ENCODE peak calls at places on chromosomes 3 and 15, in seven cellular contexts. One of them, this sample, is unnamed.

GRCh38 chr15:87877114-87877810 is 379.3 kb downstream of the NTRK3 start:
- DNase-seq in activated T-helper 1 cell treated with Interleukin-2 at 50 U/mL for 16 hours: no peak
- DNase-seq in pancreas: no peak
- DNase-seq in activated B cell treated with CpG ODN at 0.5 μM for 24 hours: no peak
- DNase-seq in cardiac muscle cell: peak
- DNase-seq in endothelial cell of umbilical vein: no peak
- DNase-seq in activated CD4-positive, alpha-beta T cell treated with anti-CD3 and anti-CD28 coated beads for 24 hours: no peak
- DNase-seq in this sample: no peak

GRCh38 chr3:123899300-123899865 is 15.3 kb upstream of the MYLK start:
- DNase-seq in activated T-helper 1 cell treated with Interleukin-2 at 50 U/mL for 16 hours: no peak
- DNase-seq in pancreas: no peak
- DNase-seq in activated B cell treated with CpG ODN at 0.5 μM for 24 hours: no peak
- DNase-seq in cardiac muscle cell: no peak
- DNase-seq in endothelial cell of umbilical vein: no peak
- DNase-seq in activated CD4-positive, alpha-beta T cell treated with anti-CD3 and anti-CD28 coated beads for 24 hours: no peak
- DNase-seq in this sample: no peak

GRCh38 chr3:176663819-176664218 is 533.5 kb downstream of the TBL1XR1 start:
- DNase-seq in activated T-helper 1 cell treated with Interleukin-2 at 50 U/mL for 16 hours: no peak
- DNase-seq in pancreas: no peak
- DNase-seq in activated B cell treated with CpG ODN at 0.5 μM for 24 hours: no peak
- DNase-seq in cardiac muscle cell: peak
- DNase-seq in endothelial cell of umbilical vein: peak
- DNase-seq in activated CD4-positive, alpha-beta T cell treated with anti-CD3 and anti-CD28 coated beads for 24 hours: no peak
- DNase-seq in this sample: no peak

GRCh38 chr3:9692416-9692815 is 11.2 kb upstream of the CPNE9 start:
- DNase-seq in activated T-helper 1 cell treated with Interleukin-2 at 50 U/mL for 16 hours: no peak
- DNase-seq in pancreas: no peak
- DNase-seq in activated B cell treated with CpG ODN at 0.5 μM for 24 hours: no peak
- DNase-seq in cardiac muscle cell: no peak
- DNase-seq in endothelial cell of umbilical vein: no peak
- DNase-seq in activated CD4-positive, alpha-beta T cell treated with anti-CD3 and anti-CD28 coated beads for 24 hours: no peak
- DNase-seq in this sample: no peak

GRCh38 chr15:39860200-39860599 is 59.9 kb downstream of the GPR176 start:
- DNase-seq in activated T-helper 1 cell treated with Interleukin-2 at 50 U/mL for 16 hours: no peak
- DNase-seq in pancreas: no peak
- DNase-seq in activated B cell treated with CpG ODN at 0.5 μM for 24 hours: no peak
- DNase-seq in cardiac muscle cell: no peak
- DNase-seq in endothelial cell of umbilical vein: no peak
- DNase-seq in activated CD4-positive, alpha-beta T cell treated with anti-CD3 and anti-CD28 coated beads for 24 hours: no peak
- DNase-seq in this sample: no peak

GRCh38 chr3:184040010-184040409 is 8.5 kb downstream of the HTR3D start:
- DNase-seq in activated T-helper 1 cell treated with Interleukin-2 at 50 U/mL for 16 hours: no peak
- DNase-seq in pancreas: no peak
- DNase-seq in activated B cell treated with CpG ODN at 0.5 μM for 24 hours: no peak
- DNase-seq in cardiac muscle cell: peak
- DNase-seq in endothelial cell of umbilical vein: peak
- DNase-seq in activated CD4-positive, alpha-beta T cell treated with anti-CD3 and anti-CD28 coated beads for 24 hours: no peak
- DNase-seq in this sample: no peak

GRCh38 chr15:93076875-93077274 is 12.1 kb downstream of the RGMA start:
- DNase-seq in activated T-helper 1 cell treated with Interleukin-2 at 50 U/mL for 16 hours: no peak
- DNase-seq in pancreas: no peak
- DNase-seq in activated B cell treated with CpG ODN at 0.5 μM for 24 hours: no peak
- DNase-seq in cardiac muscle cell: no peak
- DNase-seq in endothelial cell of umbilical vein: no peak
- DNase-seq in activated CD4-positive, alpha-beta T cell treated with anti-CD3 and anti-CD28 coated beads for 24 hours: no peak
- DNase-seq in this sample: no peak

GRCh38 chr3:120093923-120094775 is at the start of gene GSK3B:
- DNase-seq in activated T-helper 1 cell treated with Interleukin-2 at 50 U/mL for 16 hours: peak
- DNase-seq in pancreas: peak
- DNase-seq in activated B cell treated with CpG ODN at 0.5 μM for 24 hours: peak
- DNase-seq in cardiac muscle cell: no peak
- DNase-seq in endothelial cell of umbilical vein: peak
- DNase-seq in activated CD4-positive, alpha-beta T cell treated with anti-CD3 and anti-CD28 coated beads for 24 hours: peak
- DNase-seq in this sample: peak

GRCh38 chr3:55524565-55525244 is 37.6 kb upstream of the WNT5A start:
- DNase-seq in activated T-helper 1 cell treated with Interleukin-2 at 50 U/mL for 16 hours: no peak
- DNase-seq in pancreas: no peak
- DNase-seq in activated B cell treated with CpG ODN at 0.5 μM for 24 hours: no peak
- DNase-seq in cardiac muscle cell: peak
- DNase-seq in endothelial cell of umbilical vein: no peak
- DNase-seq in activated CD4-positive, alpha-beta T cell treated with anti-CD3 and anti-CD28 coated beads for 24 hours: no peak
- DNase-seq in this sample: no peak

GRCh38 chr15:77034620-77035467 is 36.1 kb downstream of the TSPAN3 start:
- DNase-seq in activated T-helper 1 cell treated with Interleukin-2 at 50 U/mL for 16 hours: no peak
- DNase-seq in pancreas: peak
- DNase-seq in activated B cell treated with CpG ODN at 0.5 μM for 24 hours: peak
- DNase-seq in cardiac muscle cell: no peak
- DNase-seq in endothelial cell of umbilical vein: peak
- DNase-seq in activated CD4-positive, alpha-beta T cell treated with anti-CD3 and anti-CD28 coated beads for 24 hours: peak
- DNase-seq in this sample: no peak

GRCh38 chr3:124858275-124858674 is 28.9 kb downstream of the ITGB5 start:
- DNase-seq in activated T-helper 1 cell treated with Interleukin-2 at 50 U/mL for 16 hours: no peak
- DNase-seq in pancreas: no peak
- DNase-seq in activated B cell treated with CpG ODN at 0.5 μM for 24 hours: no peak
- DNase-seq in cardiac muscle cell: peak
- DNase-seq in endothelial cell of umbilical vein: peak
- DNase-seq in activated CD4-positive, alpha-beta T cell treated with anti-CD3 and anti-CD28 coated beads for 24 hours: no peak
- DNase-seq in this sample: no peak

GRCh38 chr3:53708001-53708621 is 138.1 kb downstream of the CHDH start:
- DNase-seq in activated T-helper 1 cell treated with Interleukin-2 at 50 U/mL for 16 hours: no peak
- DNase-seq in pancreas: peak
- DNase-seq in activated B cell treated with CpG ODN at 0.5 μM for 24 hours: no peak
- DNase-seq in cardiac muscle cell: no peak
- DNase-seq in endothelial cell of umbilical vein: no peak
- DNase-seq in activated CD4-positive, alpha-beta T cell treated with anti-CD3 and anti-CD28 coated beads for 24 hours: no peak
- DNase-seq in this sample: no peak

GRCh38 chr3:192433704-192434103 is 293.6 kb downstream of the FGF12 start:
- DNase-seq in activated T-helper 1 cell treated with Interleukin-2 at 50 U/mL for 16 hours: no peak
- DNase-seq in pancreas: peak
- DNase-seq in activated B cell treated with CpG ODN at 0.5 μM for 24 hours: no peak
- DNase-seq in cardiac muscle cell: no peak
- DNase-seq in endothelial cell of umbilical vein: no peak
- DNase-seq in activated CD4-positive, alpha-beta T cell treated with anti-CD3 and anti-CD28 coated beads for 24 hours: no peak
- DNase-seq in this sample: no peak

GRCh38 chr15:101523560-101523940 is 34.0 kb upstream of the PCSK6 start:
- DNase-seq in activated T-helper 1 cell treated with Interleukin-2 at 50 U/mL for 16 hours: no peak
- DNase-seq in pancreas: no peak
- DNase-seq in activated B cell treated with CpG ODN at 0.5 μM for 24 hours: no peak
- DNase-seq in cardiac muscle cell: no peak
- DNase-seq in endothelial cell of umbilical vein: no peak
- DNase-seq in activated CD4-positive, alpha-beta T cell treated with anti-CD3 and anti-CD28 coated beads for 24 hours: no peak
- DNase-seq in this sample: no peak

GRCh38 chr15:77052556-77052955 is 18.4 kb downstream of the TSPAN3 start:
- DNase-seq in activated T-helper 1 cell treated with Interleukin-2 at 50 U/mL for 16 hours: no peak
- DNase-seq in pancreas: no peak
- DNase-seq in activated B cell treated with CpG ODN at 0.5 μM for 24 hours: no peak
- DNase-seq in cardiac muscle cell: no peak
- DNase-seq in endothelial cell of umbilical vein: no peak
- DNase-seq in activated CD4-positive, alpha-beta T cell treated with anti-CD3 and anti-CD28 coated beads for 24 hours: no peak
- DNase-seq in this sample: no peak

GRCh38 chr3:64318001-64318400 is 92.7 kb upstream of the PRICKLE2 start:
- DNase-seq in activated T-helper 1 cell treated with Interleukin-2 at 50 U/mL for 16 hours: no peak
- DNase-seq in pancreas: no peak
- DNase-seq in activated B cell treated with CpG ODN at 0.5 μM for 24 hours: no peak
- DNase-seq in cardiac muscle cell: peak
- DNase-seq in endothelial cell of umbilical vein: no peak
- DNase-seq in activated CD4-positive, alpha-beta T cell treated with anti-CD3 and anti-CD28 coated beads for 24 hours: no peak
- DNase-seq in this sample: no peak

GRCh38 chr3:67113802-67114407 is 115.8 kb downstream of the KBTBD8 start:
- DNase-seq in activated T-helper 1 cell treated with Interleukin-2 at 50 U/mL for 16 hours: peak
- DNase-seq in pancreas: peak
- DNase-seq in activated B cell treated with CpG ODN at 0.5 μM for 24 hours: peak
- DNase-seq in cardiac muscle cell: peak
- DNase-seq in endothelial cell of umbilical vein: peak
- DNase-seq in activated CD4-positive, alpha-beta T cell treated with anti-CD3 and anti-CD28 coated beads for 24 hours: peak
- DNase-seq in this sample: peak

GRCh38 chr3:8561365-8561764 is 59.7 kb downstream of the LMCD1 start:
- DNase-seq in activated T-helper 1 cell treated with Interleukin-2 at 50 U/mL for 16 hours: no peak
- DNase-seq in pancreas: no peak
- DNase-seq in activated B cell treated with CpG ODN at 0.5 μM for 24 hours: no peak
- DNase-seq in cardiac muscle cell: peak
- DNase-seq in endothelial cell of umbilical vein: no peak
- DNase-seq in activated CD4-positive, alpha-beta T cell treated with anti-CD3 and anti-CD28 coated beads for 24 hours: no peak
- DNase-seq in this sample: no peak

GRCh38 chr3:129121016-129121791 is 400 bp downstream of the RAB43 start:
- DNase-seq in activated T-helper 1 cell treated with Interleukin-2 at 50 U/mL for 16 hours: no peak
- DNase-seq in pancreas: peak
- DNase-seq in activated B cell treated with CpG ODN at 0.5 μM for 24 hours: no peak
- DNase-seq in cardiac muscle cell: no peak
- DNase-seq in endothelial cell of umbilical vein: peak
- DNase-seq in activated CD4-positive, alpha-beta T cell treated with anti-CD3 and anti-CD28 coated beads for 24 hours: no peak
- DNase-seq in this sample: no peak